ENCODE peak calls at places on chromosomes 4 and X, in four cellular contexts. W is K562, L is GM12878, V is IMR-90. I is an unnamed sample.
A peak's percentile ranks its signal among the peaks of the same experiment; 100 is the strongest.

GRCh38 chr4:2305766-2306501 is 44.0 kb upstream of the MXD4 start:
- DNase-seq in V (no peak), W (no peak), L (no peak), I (no peak)

GRCh38 chr4:150723727-150724411 is 141.9 kb downstream of the MAB21L2 start:
- DNase-seq in W (no peak), L (no peak), V (no peak), I (no peak)

GRCh38 chr4:54482529-54482961 is 175.2 kb upstream of the KIT start:
- DNase-seq in W (peak; percentile 65), V (peak; percentile 21), L (no peak), I (no peak)

GRCh38 chrX:123525131-123525725 is 207.6 kb downstream of the THOC2 start:
- DNase-seq in W (no peak), V (no peak), L (no peak), I (no peak)

GRCh38 chrX:140715787-140716186 is 6.2 kb downstream of the LINC00632 start:
- DNase-seq in L (no peak), W (no peak), V (peak; percentile 54), I (no peak)

GRCh38 chr4:121707344-121707743 is 10.6 kb upstream of the ANXA5 start:
- DNase-seq in L (no peak), V (no peak), W (no peak), I (no peak)

GRCh38 chr4:185479507-185479971 is 8.0 kb upstream of the CCDC110 start:
- DNase-seq in L (peak; percentile 47), V (no peak), W (no peak), I (no peak)

GRCh38 chr4:47640911-47641310 is 155.8 kb downstream of the ATP10D start:
- DNase-seq in W (no peak), L (no peak), V (peak; percentile 46), I (no peak)

GRCh38 chr4:84366932-84367331 is 132.2 kb downstream of the NKX6-1 start:
- DNase-seq in V (no peak), W (no peak), L (no peak), I (no peak)

GRCh38 chrX:76538860-76539259 is 111.3 kb downstream of the MAGEE1 start:
- DNase-seq in W (no peak), V (no peak), L (no peak), I (no peak)

GRCh38 chr4:15149842-15150592 is 147.7 kb downstream of the CPEB2 start:
- DNase-seq in V (peak; percentile 76), L (peak; percentile 19), W (peak; percentile 88), I (peak; percentile 53)

GRCh38 chrX:77679145-77679544 is 106.9 kb downstream of the ATRX start:
- DNase-seq in V (no peak), W (no peak), L (no peak), I (no peak)

GRCh38 chrX:30659421-30659820 is 6.2 kb downstream of the GK start:
- DNase-seq in V (peak; percentile 95), L (no peak), W (peak; percentile 58), I (peak; percentile 52)

GRCh38 chrX:133607419-133608348 is 192.4 kb upstream of the GPC4 start:
- DNase-seq in W (no peak), V (no peak), L (no peak), I (no peak)

GRCh38 chrX:11757729-11758399 is at the start of gene MSL3:
- DNase-seq in V (peak; percentile 61), L (no peak), W (peak; percentile 89), I (peak; percentile 71)

GRCh38 chr4:156685308-156685707 is 286.3 kb downstream of the PDGFC start:
- DNase-seq in V (no peak), L (no peak), W (no peak), I (no peak)

GRCh38 chr4:146333187-146333894 is 119.0 kb downstream of the REELD1 start:
- DNase-seq in L (peak; percentile 59), W (no peak), V (peak; percentile 68), I (no peak)

GRCh38 chrX:1534321-1535168 is 2.4 kb downstream of the P2RY8 start:
- DNase-seq in L (no peak), V (no peak), W (no peak), I (no peak)

GRCh38 chr4:10032625-10033024 is 11.3 kb upstream of the SLC2A9 start:
- DNase-seq in W (no peak), L (no peak), V (peak; percentile 75), I (no peak)

GRCh38 chr4:98508825-98509539 is 149.4 kb downstream of the TSPAN5 start:
- DNase-seq in L (no peak), W (no peak), V (no peak), I (no peak)

GRCh38 chrX:130094712-130095111 is 15.6 kb downstream of the ELF4 start:
- DNase-seq in W (no peak), L (no peak), V (no peak), I (no peak)

GRCh38 chr4:86033171-86033570 is 326.7 kb downstream of the MAPK10 start:
- DNase-seq in V (peak; percentile 41), W (no peak), L (no peak), I (peak; percentile 83)

GRCh38 chrX:10142041-10142589 is 14.7 kb upstream of the CLCN4 start:
- DNase-seq in V (no peak), L (no peak), W (no peak), I (no peak)

GRCh38 chrX:39336709-39337294 is 535.5 kb downstream of the MID1IP1 start:
- DNase-seq in V (no peak), L (peak; percentile 32), W (no peak), I (peak; percentile 36)

GRCh38 chr4:46648088-46648744 is 258.3 kb upstream of the GABRA2 start:
- DNase-seq in L (no peak), V (peak; percentile 64), W (no peak), I (no peak)

GRCh38 chr4:85842540-85842939 is 367.6 kb downstream of the ARHGAP24 start:
- DNase-seq in L (no peak), V (peak; percentile 20), W (no peak), I (peak; percentile 96)

GRCh38 chr4:15077969-15078368 is 75.7 kb downstream of the CPEB2 start:
- DNase-seq in L (no peak), W (no peak), V (peak; percentile 84), I (no peak)

GRCh38 chr4:176383273-176384077 is 63.7 kb downstream of the SPCS3 start:
- DNase-seq in W (no peak), L (no peak), V (peak; percentile 81), I (peak; percentile 95)

GRCh38 chr4:8666581-8666980 is 74.0 kb downstream of the CPZ start:
- DNase-seq in V (no peak), L (no peak), W (no peak), I (no peak)

GRCh38 chr4:5217411-5217810 is 166.1 kb downstream of the STK32B start:
- DNase-seq in L (no peak), W (no peak), V (no peak), I (no peak)

GRCh38 chr4:40910706-40911105 is 161.0 kb downstream of the NSUN7 start:
- DNase-seq in L (no peak), V (peak; percentile 49), W (no peak), I (peak; percentile 98)
- TF ChIP-seq FOS in L (no peak), V (no peak), W (no peak), I (no peak)

GRCh38 chr4:114038762-114039392 is 59.4 kb upstream of the ARSJ start:
- DNase-seq in L (no peak), V (no peak), W (no peak), I (no peak)

GRCh38 chr4:114037981-114038380 is 58.5 kb upstream of the ARSJ start:
- DNase-seq in L (no peak), V (no peak), W (no peak), I (no peak)

GRCh38 chr4:114043116-114043515 is 63.7 kb upstream of the ARSJ start:
- DNase-seq in W (no peak), V (peak; percentile 26), L (no peak), I (peak; percentile 90)

GRCh38 chr4:114041117-114041475 is 61.6 kb upstream of the ARSJ start:
- DNase-seq in V (peak; percentile 57), W (no peak), L (no peak), I (no peak)

GRCh38 chr4:114040319-114041116 is 61.1 kb upstream of the ARSJ start:
- DNase-seq in V (peak; percentile 26), W (no peak), L (peak; percentile 36), I (no peak)
- TF ChIP-seq FOS in V (no peak), W (no peak), L (no peak), I (no peak)

GRCh38 chr4:83067058-83067639 is 32.2 kb downstream of the COPS4 start:
- DNase-seq in L (no peak), V (no peak), W (no peak), I (no peak)
- TF ChIP-seq FOS in L (no peak), V (no peak), W (no peak), I (no peak)

GRCh38 chrX:141787655-141788054 is 50.5 kb upstream of the MAGEC3 start:
- DNase-seq in V (no peak), L (no peak), W (no peak), I (no peak)
- TF ChIP-seq FOS in V (no peak), L (no peak), W (no peak), I (no peak)

DNA sequence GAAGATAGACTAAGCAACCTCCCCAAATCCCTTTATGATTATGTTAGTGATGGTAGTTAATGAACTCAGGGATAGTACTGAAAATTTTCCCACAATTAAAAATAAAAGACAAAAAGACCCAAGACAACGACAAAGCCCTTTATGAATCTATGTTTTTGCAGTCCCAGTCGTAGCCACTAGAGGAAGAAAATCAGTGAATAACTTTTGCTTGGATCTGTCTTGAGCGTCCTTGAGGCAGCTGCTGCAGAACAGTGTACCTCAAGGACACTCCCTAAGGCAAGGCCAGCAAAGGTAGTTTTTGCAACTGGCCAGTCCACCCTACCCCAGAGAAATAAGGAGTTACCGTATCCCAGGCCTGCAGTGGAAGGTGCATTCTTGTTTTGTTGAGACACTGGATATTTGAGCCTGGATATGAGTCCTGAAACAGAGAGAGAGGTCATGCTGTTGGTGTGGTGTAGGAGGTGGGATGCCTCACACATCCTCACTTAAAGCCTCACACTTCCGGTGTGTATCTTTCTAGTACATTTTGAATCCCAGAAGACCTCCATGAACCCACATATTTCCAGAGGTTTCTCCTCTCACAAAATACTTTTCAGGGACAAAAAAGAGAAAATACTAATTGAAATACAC is 8.7 kb upstream of the TIMM8A start:
- DNase-seq in V (peak; percentile 12), L (no peak), W (peak; percentile 7), I (no peak)
- TF ChIP-seq FOS in V (no peak), L (no peak), W (no peak), I (no peak)